ENCODE peak calls at places on chromosomes 4 and X, in eight cellular contexts. One of them, this sample, is unnamed.

GRCh38 chrX:9163153-9163790 is 129.3 kb upstream of the FAM9B start:
- DNase-seq in ELR: peak; percentile 80
- DNase-seq in left cardiac atrium: no peak
- DNase-seq in glutamatergic neuron: no peak
- DNase-seq in stimulated activated naive CD8-positive, alpha-beta T cell treated with anti-CD3 and anti-CD28 coated beads, Interleukin-15, amount 100 ng/mL, for 72 hours: no peak
- DNase-seq in NCI-H1930: no peak
- DNase-seq in CD8-positive, alpha-beta T cell: no peak
- DNase-seq in upper lobe of right lung: no peak
- DNase-seq in this sample: no peak

GRCh38 chrX:141701081-141701480 is 2.5 kb upstream of the SPANXD start:
- DNase-seq in stimulated activated naive CD8-positive, alpha-beta T cell treated with anti-CD3 and anti-CD28 coated beads, Interleukin-15, amount 100 ng/mL, for 72 hours: no peak
- DNase-seq in left cardiac atrium: no peak
- DNase-seq in NCI-H1930: no peak
- DNase-seq in upper lobe of right lung: no peak
- DNase-seq in ELR: no peak
- DNase-seq in glutamatergic neuron: no peak
- DNase-seq in CD8-positive, alpha-beta T cell: no peak
- DNase-seq in this sample: no peak

GRCh38 chrX:10507181-10507580 is 113.2 kb downstream of the MID1 start:
- DNase-seq in upper lobe of right lung: no peak
- DNase-seq in glutamatergic neuron: no peak
- DNase-seq in CD8-positive, alpha-beta T cell: no peak
- DNase-seq in ELR: no peak
- DNase-seq in left cardiac atrium: no peak
- DNase-seq in stimulated activated naive CD8-positive, alpha-beta T cell treated with anti-CD3 and anti-CD28 coated beads, Interleukin-15, amount 100 ng/mL, for 72 hours: no peak
- DNase-seq in NCI-H1930: no peak
- DNase-seq in this sample: no peak

GRCh38 chr4:54942735-54943134 is 182.7 kb downstream of the KDR start:
- DNase-seq in left cardiac atrium: no peak
- DNase-seq in stimulated activated naive CD8-positive, alpha-beta T cell treated with anti-CD3 and anti-CD28 coated beads, Interleukin-15, amount 100 ng/mL, for 72 hours: peak; percentile 39
- DNase-seq in glutamatergic neuron: no peak
- DNase-seq in NCI-H1930: no peak
- DNase-seq in ELR: no peak
- DNase-seq in upper lobe of right lung: no peak
- DNase-seq in CD8-positive, alpha-beta T cell: peak; percentile 11
- DNase-seq in this sample: no peak

GRCh38 chrX:136789856-136790255 is 9.1 kb upstream of the ARHGEF6 start:
- DNase-seq in glutamatergic neuron: no peak
- DNase-seq in stimulated activated naive CD8-positive, alpha-beta T cell treated with anti-CD3 and anti-CD28 coated beads, Interleukin-15, amount 100 ng/mL, for 72 hours: no peak
- DNase-seq in ELR: no peak
- DNase-seq in left cardiac atrium: no peak
- DNase-seq in upper lobe of right lung: no peak
- DNase-seq in CD8-positive, alpha-beta T cell: no peak
- DNase-seq in NCI-H1930: no peak
- DNase-seq in this sample: no peak

GRCh38 chr4:94931626-94932025 is 173.9 kb downstream of the BMPR1B start:
- DNase-seq in CD8-positive, alpha-beta T cell: no peak
- DNase-seq in stimulated activated naive CD8-positive, alpha-beta T cell treated with anti-CD3 and anti-CD28 coated beads, Interleukin-15, amount 100 ng/mL, for 72 hours: no peak
- DNase-seq in left cardiac atrium: no peak
- DNase-seq in upper lobe of right lung: no peak
- DNase-seq in glutamatergic neuron: no peak
- DNase-seq in ELR: no peak
- DNase-seq in NCI-H1930: no peak
- DNase-seq in this sample: peak; percentile 53

GRCh38 chrX:113873056-113873455 is 710.8 kb upstream of the HTR2C start:
- DNase-seq in ELR: no peak
- DNase-seq in CD8-positive, alpha-beta T cell: no peak
- DNase-seq in stimulated activated naive CD8-positive, alpha-beta T cell treated with anti-CD3 and anti-CD28 coated beads, Interleukin-15, amount 100 ng/mL, for 72 hours: no peak
- DNase-seq in NCI-H1930: no peak
- DNase-seq in left cardiac atrium: no peak
- DNase-seq in glutamatergic neuron: no peak
- DNase-seq in upper lobe of right lung: no peak
- DNase-seq in this sample: no peak

GRCh38 chr4:103718993-103719319 is 829 bp downstream of the TACR3 start:
- DNase-seq in CD8-positive, alpha-beta T cell: no peak
- DNase-seq in ELR: no peak
- DNase-seq in left cardiac atrium: no peak
- DNase-seq in upper lobe of right lung: no peak
- DNase-seq in stimulated activated naive CD8-positive, alpha-beta T cell treated with anti-CD3 and anti-CD28 coated beads, Interleukin-15, amount 100 ng/mL, for 72 hours: no peak
- DNase-seq in NCI-H1930: peak; percentile 39
- DNase-seq in glutamatergic neuron: no peak
- DNase-seq in this sample: peak; percentile 15

GRCh38 chr4:106238819-106239420 is 77.1 kb downstream of the TBCK start:
- DNase-seq in NCI-H1930: no peak
- DNase-seq in left cardiac atrium: no peak
- DNase-seq in CD8-positive, alpha-beta T cell: no peak
- DNase-seq in ELR: peak; percentile 57
- DNase-seq in glutamatergic neuron: no peak
- DNase-seq in upper lobe of right lung: no peak
- DNase-seq in stimulated activated naive CD8-positive, alpha-beta T cell treated with anti-CD3 and anti-CD28 coated beads, Interleukin-15, amount 100 ng/mL, for 72 hours: no peak
- DNase-seq in this sample: peak; percentile 21

GRCh38 chr4:71595576-71596108 is 188.2 kb downstream of the GC start:
- DNase-seq in ELR: no peak
- DNase-seq in glutamatergic neuron: no peak
- DNase-seq in NCI-H1930: no peak
- DNase-seq in CD8-positive, alpha-beta T cell: no peak
- DNase-seq in upper lobe of right lung: no peak
- DNase-seq in left cardiac atrium: no peak
- DNase-seq in stimulated activated naive CD8-positive, alpha-beta T cell treated with anti-CD3 and anti-CD28 coated beads, Interleukin-15, amount 100 ng/mL, for 72 hours: no peak
- DNase-seq in this sample: no peak

GRCh38 chr4:183098723-183099536 is at the start of gene WWC2:
- DNase-seq in NCI-H1930: peak; percentile 48
- DNase-seq in stimulated activated naive CD8-positive, alpha-beta T cell treated with anti-CD3 and anti-CD28 coated beads, Interleukin-15, amount 100 ng/mL, for 72 hours: peak; percentile 54
- DNase-seq in upper lobe of right lung: peak; percentile 97
- DNase-seq in glutamatergic neuron: peak; percentile 89
- DNase-seq in CD8-positive, alpha-beta T cell: peak; percentile 46
- DNase-seq in left cardiac atrium: peak; percentile 94
- DNase-seq in ELR: peak; percentile 92
- DNase-seq in this sample: peak; percentile 93

GRCh38 chr4:3346146-3346545 is 53.3 kb downstream of the RGS12 start:
- DNase-seq in stimulated activated naive CD8-positive, alpha-beta T cell treated with anti-CD3 and anti-CD28 coated beads, Interleukin-15, amount 100 ng/mL, for 72 hours: peak; percentile 33
- DNase-seq in upper lobe of right lung: no peak
- DNase-seq in glutamatergic neuron: no peak
- DNase-seq in CD8-positive, alpha-beta T cell: no peak
- DNase-seq in NCI-H1930: peak; percentile 13
- DNase-seq in left cardiac atrium: no peak
- DNase-seq in ELR: peak; percentile 84
- DNase-seq in this sample: peak; percentile 58

GRCh38 chr4:52244773-52245360 is 193.8 kb downstream of the SPATA18 start:
- DNase-seq in stimulated activated naive CD8-positive, alpha-beta T cell treated with anti-CD3 and anti-CD28 coated beads, Interleukin-15, amount 100 ng/mL, for 72 hours: no peak
- DNase-seq in CD8-positive, alpha-beta T cell: no peak
- DNase-seq in left cardiac atrium: no peak
- DNase-seq in upper lobe of right lung: no peak
- DNase-seq in ELR: no peak
- DNase-seq in glutamatergic neuron: no peak
- DNase-seq in NCI-H1930: no peak
- DNase-seq in this sample: peak; percentile 27

GRCh38 chr4:62913065-62913464 is 1496.2 kb downstream of the TECRL start:
- DNase-seq in left cardiac atrium: no peak
- DNase-seq in ELR: no peak
- DNase-seq in glutamatergic neuron: no peak
- DNase-seq in upper lobe of right lung: no peak
- DNase-seq in stimulated activated naive CD8-positive, alpha-beta T cell treated with anti-CD3 and anti-CD28 coated beads, Interleukin-15, amount 100 ng/mL, for 72 hours: no peak
- DNase-seq in NCI-H1930: no peak
- DNase-seq in CD8-positive, alpha-beta T cell: no peak
- DNase-seq in this sample: no peak

GRCh38 chr4:173025131-173025530 is 143.5 kb upstream of the GALNT7 start:
- DNase-seq in upper lobe of right lung: no peak
- DNase-seq in ELR: peak; percentile 77
- DNase-seq in glutamatergic neuron: peak; percentile 22
- DNase-seq in NCI-H1930: peak; percentile 23
- DNase-seq in CD8-positive, alpha-beta T cell: no peak
- DNase-seq in stimulated activated naive CD8-positive, alpha-beta T cell treated with anti-CD3 and anti-CD28 coated beads, Interleukin-15, amount 100 ng/mL, for 72 hours: no peak
- DNase-seq in left cardiac atrium: no peak
- DNase-seq in this sample: peak; percentile 60

GRCh38 chr4:8114456-8115202 is 44.0 kb downstream of the ABLIM2 start:
- DNase-seq in left cardiac atrium: peak; percentile 16
- DNase-seq in NCI-H1930: no peak
- DNase-seq in stimulated activated naive CD8-positive, alpha-beta T cell treated with anti-CD3 and anti-CD28 coated beads, Interleukin-15, amount 100 ng/mL, for 72 hours: no peak
- DNase-seq in ELR: no peak
- DNase-seq in upper lobe of right lung: no peak
- DNase-seq in CD8-positive, alpha-beta T cell: no peak
- DNase-seq in glutamatergic neuron: no peak
- DNase-seq in this sample: no peak

GRCh38 chr4:78059524-78059889 is 2.4 kb downstream of the FRAS1 start:
- DNase-seq in stimulated activated naive CD8-positive, alpha-beta T cell treated with anti-CD3 and anti-CD28 coated beads, Interleukin-15, amount 100 ng/mL, for 72 hours: peak; percentile 28
- DNase-seq in glutamatergic neuron: peak; percentile 53
- DNase-seq in NCI-H1930: peak; percentile 39
- DNase-seq in CD8-positive, alpha-beta T cell: no peak
- DNase-seq in upper lobe of right lung: no peak
- DNase-seq in ELR: peak; percentile 76
- DNase-seq in left cardiac atrium: peak; percentile 50
- DNase-seq in this sample: peak; percentile 78

This sample was measured in BE2C.